ENCODE peak calls at places on chromosomes 6 and 20, in four cellular contexts. H, K, M and D are unnamed samples.

GRCh38 chr6:17448165-17448564 is 54.8 kb downstream of the CAP2 start:
- DNase-seq in H (no peak), K (no peak), M (no peak), D (no peak)

GRCh38 chr6:26249709-26249958 is 115.4 kb upstream of the BTN3A2 start:
- DNase-seq in H (peak; percentile 48), K (no peak), M (no peak), D (no peak)

GRCh38 chr6:120854583-120854982 is 479.7 kb downstream of the TBC1D32 start:
- DNase-seq in H (no peak), K (no peak), M (no peak), D (no peak)

GRCh38 chr20:2914160-2914559 is 40.9 kb downstream of the PTPRA start:
- DNase-seq in H (no peak), K (peak; percentile 19), M (no peak), D (no peak)

GRCh38 chr20:32672315-32672981 is 1.3 kb downstream of the C20orf203 start:
- DNase-seq in H (no peak), K (no peak), M (no peak), D (no peak)

GRCh38 chr20:63878855-63879254 is 13.8 kb downstream of the TPD52L2 start:
- DNase-seq in H (no peak), K (no peak), M (no peak), D (no peak)

GRCh38 chr20:11718474-11719094 is 199.1 kb upstream of the BTBD3 start:
- DNase-seq in H (no peak), K (no peak), M (no peak), D (no peak)

GRCh38 chr20:21397341-21398108 is at the start of gene NKX2-4:
- DNase-seq in H (no peak), K (no peak), M (no peak), D (no peak)

GRCh38 chr20:46568570-46569129 is 18.2 kb upstream of the OCSTAMP start:
- DNase-seq in H (no peak), K (peak; percentile 88), M (peak; percentile 85), D (peak; percentile 52)

GRCh38 chr6:139262519-139263300 is 29.1 kb downstream of the TXLNB start:
- DNase-seq in H (no peak), K (no peak), M (no peak), D (no peak)

GRCh38 chr6:3193102-3193837 is 34.2 kb downstream of the TUBB2B start:
- DNase-seq in H (no peak), K (no peak), M (no peak), D (no peak)

GRCh38 chr20:48600470-48600945 is 227.3 kb downstream of the PREX1 start:
- DNase-seq in H (no peak), K (no peak), M (no peak), D (no peak)

GRCh38 chr6:154878866-154879491 is 116.1 kb upstream of the TIAM2 start:
- DNase-seq in H (no peak), K (peak; percentile 43), M (no peak), D (peak; percentile 27)

GRCh38 chr6:145055567-145055966 is 679.8 kb downstream of the EPM2A start:
- DNase-seq in H (no peak), K (no peak), M (no peak), D (peak; percentile 40)

GRCh38 chr6:147033267-147033666 is 170.9 kb upstream of the STXBP5 start:
- DNase-seq in H (no peak), K (no peak), M (no peak), D (no peak)

GRCh38 chr6:12008366-12009179 is 3.5 kb upstream of the HIVEP1 start:
- DNase-seq in H (peak; percentile 87), K (peak; percentile 56), M (peak; percentile 76), D (no peak)

GRCh38 chr6:33410050-33410710 is 634 bp upstream of the PHF1 start:
- DNase-seq in H (peak; percentile 98), K (peak; percentile 97), M (peak; percentile 96), D (peak; percentile 94)

GRCh38 chr6:29425075-29425474 is 10.3 kb downstream of the OR12D1 start:
- DNase-seq in H (no peak), K (no peak), M (no peak), D (no peak)

GRCh38 chr20:62363920-62364851 is 2.9 kb downstream of the LAMA5 start:
- DNase-seq in H (no peak), K (no peak), M (no peak), D (no peak)

GRCh38 chr20:14521436-14521835 is 184.0 kb upstream of the FLRT3 start:
- DNase-seq in H (no peak), K (peak; percentile 9), M (no peak), D (peak; percentile 8)

GRCh38 chr6:2037230-2037926 is 208.0 kb downstream of the GMDS start:
- DNase-seq in H (no peak), K (peak; percentile 61), M (no peak), D (no peak)

GRCh38 chr20:21232546-21233280 is 70.4 kb upstream of the XRN2 start:
- DNase-seq in H (no peak), K (no peak), M (no peak), D (no peak)

GRCh38 chr6:70673601-70674000 is 5.9 kb downstream of the SMAP1 start:
- DNase-seq in H (no peak), K (peak; percentile 8), M (no peak), D (no peak)

GRCh38 chr6:12068899-12069557 is 56.9 kb downstream of the HIVEP1 start:
- DNase-seq in H (no peak), K (no peak), M (no peak), D (no peak)

GRCh38 chr6:139376604-139377218 is 2.3 kb upstream of the CITED2 start:
- DNase-seq in H (peak; percentile 75), K (peak; percentile 68), M (peak; percentile 57), D (no peak)

GRCh38 chr20:42391807-42392206 is 773.6 kb upstream of the CHD6 start:
- DNase-seq in H (no peak), K (no peak), M (no peak), D (no peak)

GRCh38 chr6:158835616-158836221 is 16.6 kb upstream of the EZR start:
- DNase-seq in H (peak; percentile 76), K (peak; percentile 77), M (no peak), D (no peak)

GRCh38 chr20:2602746-2603145 is 49.7 kb upstream of the NOP56 start:
- DNase-seq in H (peak; percentile 51), K (no peak), M (no peak), D (no peak)

GRCh38 chr6:155654474-155654873 is 198.8 kb upstream of the NOX3 start:
- DNase-seq in H (no peak), K (no peak), M (no peak), D (no peak)

GRCh38 chr6:118562959-118563358 is 14.9 kb downstream of the PLN start:
- DNase-seq in H (no peak), K (no peak), M (no peak), D (no peak)

GRCh38 chr6:32133786-32134185 is 3.7 kb upstream of the FKBPL start:
- DNase-seq in H (no peak), K (no peak), M (no peak), D (no peak)

GRCh38 chr6:393391-394221 is 2.1 kb downstream of the IRF4 start:
- DNase-seq in H (no peak), K (no peak), M (no peak), D (no peak)

GRCh38 chr6:157861814-157862213 is 38.8 kb downstream of the SNX9 start:
- DNase-seq in H (no peak), K (peak; percentile 49), M (no peak), D (no peak)

GRCh38 chr6:129936329-129937165 is 75.4 kb upstream of the TMEM244 start:
- DNase-seq in H (peak; percentile 67), K (peak; percentile 73), M (peak; percentile 38), D (peak; percentile 18)

GRCh38 chr20:49668181-49668877 is 45.3 kb downstream of the B4GALT5 start:
- DNase-seq in H (no peak), K (no peak), M (no peak), D (no peak)

GRCh38 chr6:109360791-109361190 is 21.5 kb downstream of the CD164 start:
- DNase-seq in H (no peak), K (no peak), M (no peak), D (no peak)

GRCh38 chr20:46285072-46285471 is 23.2 kb downstream of the CDH22 start:
- DNase-seq in H (no peak), K (no peak), M (no peak), D (no peak)

DNA sequence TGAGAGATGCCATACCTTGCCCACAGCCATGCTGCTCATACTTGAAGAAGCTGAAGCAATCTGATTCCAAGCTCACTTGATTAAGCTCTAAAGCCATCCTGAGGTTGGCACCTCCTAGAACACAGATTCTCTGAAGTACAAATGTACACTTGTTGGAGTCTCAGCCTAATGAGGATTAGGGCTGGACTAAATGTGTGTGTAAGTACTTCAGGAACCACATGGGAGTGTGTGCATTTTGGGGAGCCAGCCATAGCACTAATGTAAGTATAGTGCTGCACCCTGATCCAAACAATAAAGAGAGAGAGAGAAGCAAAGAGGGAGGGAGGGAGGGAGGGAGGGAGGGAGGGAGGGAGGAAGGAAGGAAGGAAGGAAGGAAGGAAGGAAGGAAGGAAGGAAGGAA is 458.6 kb downstream of the MAFB start:
- DNase-seq in H (no peak), K (no peak), M (no peak), D (no peak)
- H3K4me3 ChIP-seq in H (no peak overlapping the region), K (no peak overlapping the region), M (no peak overlapping the region), D (no peak overlapping the region)

GRCh38 chr6:8990075-8990474 is 554.7 kb upstream of the SLC35B3 start:
- DNase-seq in H (no peak), K (no peak), M (no peak), D (no peak)
- H3K4me3 ChIP-seq in H (no peak overlapping the region), K (no peak overlapping the region), M (no peak overlapping the region), D (no peak overlapping the region)

GRCh38 chr20:52975024-52975732 is 3.0 kb downstream of the TSHZ2 start:
- DNase-seq in H (no peak), K (no peak), M (no peak), D (no peak)
- H3K4me3 ChIP-seq in H (no peak overlapping the region), K (no peak overlapping the region), M (peak overlapping the region; percentile 16), D (peak overlapping the region; percentile 29)

DNA sequence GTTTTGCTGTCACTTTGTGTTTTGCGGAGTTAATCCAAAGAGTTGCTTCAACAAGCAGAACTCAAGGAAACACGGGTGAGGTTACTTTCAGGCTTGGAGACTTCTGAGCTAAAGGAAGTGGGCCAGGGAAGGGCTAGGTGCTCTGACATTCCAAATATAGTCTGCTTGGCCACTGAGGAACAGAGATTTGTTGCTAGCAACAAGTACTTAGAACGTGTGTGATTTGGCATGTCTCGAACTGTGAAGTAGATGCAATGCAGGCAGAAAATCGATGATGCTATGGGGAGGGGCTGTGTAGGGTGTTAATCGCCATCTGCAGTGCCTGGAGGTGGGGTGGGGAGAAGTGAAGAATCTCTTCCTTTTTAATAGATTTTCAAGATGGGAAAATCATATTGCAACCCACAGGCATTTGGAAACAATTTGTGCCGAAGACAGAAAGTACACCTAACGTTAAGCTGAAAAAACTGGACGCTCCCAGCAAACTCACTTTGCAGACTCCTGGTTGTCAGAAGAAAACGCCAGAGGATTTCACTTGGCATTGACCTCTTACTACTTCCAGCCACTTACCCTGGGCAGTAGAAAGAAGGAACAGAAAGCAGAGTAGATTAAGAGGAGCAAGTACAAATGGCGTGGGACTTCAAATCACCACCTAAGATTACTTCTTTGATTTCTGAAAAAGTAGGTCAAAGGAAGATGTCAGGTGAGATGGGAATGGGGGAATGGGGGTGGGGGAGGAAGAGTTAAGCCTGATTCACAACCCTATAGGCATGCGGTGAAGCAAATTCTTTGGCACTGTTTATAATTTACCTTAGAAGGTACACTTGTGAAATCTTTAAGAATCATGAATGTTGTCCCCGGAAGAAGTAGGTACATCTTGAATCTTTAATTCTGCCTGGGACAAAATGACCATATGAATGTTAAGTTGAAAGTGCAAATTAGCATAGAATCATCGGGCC is 314.1 kb downstream of the CD83 start:
- DNase-seq in H (no peak), K (no peak), M (no peak), D (no peak)
- H3K4me3 ChIP-seq in H (no peak overlapping the region), K (no peak overlapping the region), M (no peak overlapping the region), D (no peak overlapping the region)